ENCODE peak calls at places on chromosomes 6 and 20, in four cellular contexts. U, Y, F and N are unnamed samples.
A peak's percentile ranks its signal among the peaks of the same experiment; 100 is the strongest.

GRCh38 chr6:163118941-163119340 is 295.6 kb upstream of the QKI start:
- DNase-seq in U (no peak), Y (no peak), F (no peak), N (no peak)

GRCh38 chr6:41527721-41528408 is 18.3 kb upstream of the FOXP4 start:
- DNase-seq in U (no peak), Y (no peak), F (no peak), N (no peak)

GRCh38 chr20:58179432-58180099 is 48.9 kb downstream of the ANKRD60 start:
- DNase-seq in U (no peak), Y (peak; percentile 35), F (peak; percentile 87), N (peak; percentile 81)

GRCh38 chr20:40781979-40782378 is 92.9 kb upstream of the MAFB start:
- DNase-seq in U (no peak), Y (peak; percentile 74), F (no peak), N (no peak)

GRCh38 chr6:136226027-136226673 is 24.0 kb downstream of the MTFR2 start:
- DNase-seq in U (no peak), Y (peak; percentile 37), F (peak; percentile 83), N (peak; percentile 19)

GRCh38 chr6:88050140-88050818 is 2.6 kb downstream of the SPACA1 start:
- DNase-seq in U (no peak), Y (no peak), F (no peak), N (no peak)

GRCh38 chr6:2976571-2977085 is 5.3 kb upstream of the SERPINB6 start:
- DNase-seq in U (no peak), Y (no peak), F (no peak), N (no peak)

GRCh38 chr6:39190545-39191235 is 38.6 kb downstream of the KCNK5 start:
- DNase-seq in U (no peak), Y (no peak), F (peak; percentile 17), N (no peak)

GRCh38 chr6:142026471-142026870 is 106.3 kb upstream of the GJE1 start:
- DNase-seq in U (no peak), Y (no peak), F (no peak), N (no peak)

GRCh38 chr6:52741872-52742271 is 21.4 kb downstream of the GSTA2 start:
- DNase-seq in U (no peak), Y (no peak), F (no peak), N (no peak)

GRCh38 chr20:14877616-14878015 is 540.2 kb upstream of the FLRT3 start:
- DNase-seq in U (no peak), Y (no peak), F (no peak), N (no peak)

GRCh38 chr6:140571139-140571538 is 1196.7 kb upstream of the CITED2 start:
- DNase-seq in U (no peak), Y (no peak), F (no peak), N (no peak)

GRCh38 chr6:152635949-152636674 is 1.1 kb downstream of the SYNE1 start:
- DNase-seq in U (no peak), Y (no peak), F (no peak), N (no peak)

GRCh38 chr6:35602133-35602946 is 86.4 kb downstream of the FKBP5 start:
- DNase-seq in U (no peak), Y (peak; percentile 70), F (no peak), N (no peak)

GRCh38 chr6:140441256-140441655 is 1066.8 kb upstream of the CITED2 start:
- DNase-seq in U (no peak), Y (peak; percentile 46), F (no peak), N (no peak)

GRCh38 chr6:16136086-16136485 is 7.2 kb downstream of the MYLIP start:
- DNase-seq in U (no peak), Y (no peak), F (peak; percentile 51), N (no peak)

GRCh38 chr6:115753446-115753845 is 307.2 kb downstream of the FRK start:
- DNase-seq in U (no peak), Y (no peak), F (no peak), N (no peak)

GRCh38 chr6:135087803-135088202 is 33.2 kb upstream of the HBS1L start:
- DNase-seq in U (no peak), Y (peak; percentile 44), F (no peak), N (no peak)

GRCh38 chr6:3444276-3445088 is 12.4 kb downstream of the SLC22A23 start:
- DNase-seq in U (no peak), Y (no peak), F (no peak), N (no peak)

GRCh38 chr6:45737331-45738056 is 278.2 kb downstream of the CLIC5 start:
- DNase-seq in U (peak; percentile 77), Y (no peak), F (no peak), N (peak; percentile 13)

GRCh38 chr20:16551601-16552419 is 21.4 kb downstream of the KIF16B start:
- DNase-seq in U (no peak), Y (no peak), F (no peak), N (no peak)

GRCh38 chr6:119966484-119966883 is 616.9 kb upstream of the MAN1A1 start:
- DNase-seq in U (no peak), Y (no peak), F (peak; percentile 16), N (no peak)

GRCh38 chr20:47498606-47499005 is 3.1 kb upstream of the NCOA3 start:
- DNase-seq in U (no peak), Y (no peak), F (no peak), N (no peak)

GRCh38 chr6:154653853-154654252 is 79.4 kb upstream of the SCAF8 start:
- DNase-seq in U (no peak), Y (no peak), F (no peak), N (no peak)

GRCh38 chr6:111734068-111734825 is 128.6 kb upstream of the TRAF3IP2 start:
- DNase-seq in U (no peak), Y (no peak), F (no peak), N (no peak)

DNA sequence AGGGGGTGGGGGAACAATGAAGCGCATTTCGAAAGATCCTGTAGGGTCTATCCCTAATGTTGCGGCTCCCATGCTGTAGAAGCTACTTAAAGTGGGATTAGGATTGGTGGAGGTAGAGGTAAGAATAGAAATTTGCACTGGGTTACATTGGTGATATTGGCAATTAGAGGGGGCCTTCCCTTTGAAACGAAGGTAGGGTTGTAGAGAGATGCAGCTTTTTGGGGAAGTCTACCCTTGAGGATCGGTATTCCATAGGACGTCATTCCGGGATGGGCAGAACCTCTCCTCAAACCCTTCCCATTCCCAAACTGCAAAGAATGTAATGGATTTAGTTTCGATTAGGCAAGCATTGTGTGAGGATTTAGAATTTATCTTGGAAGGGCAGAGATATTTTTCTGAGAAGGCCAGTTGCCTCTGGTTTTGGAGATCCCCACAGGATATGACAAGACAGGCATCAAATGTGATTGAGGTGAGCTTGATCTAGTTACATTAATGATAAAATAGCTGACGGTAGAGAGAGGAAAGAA is 5.4 kb upstream of the ZNFX1 start:
- DNase-seq in U (no peak), Y (no peak), F (no peak), N (no peak)
- TF ChIP-seq POLR2AphosphoS5 in U (peak; percentile 40), Y (peak; percentile 45), F (peak; percentile 52), N (peak; percentile 34)

DNA sequence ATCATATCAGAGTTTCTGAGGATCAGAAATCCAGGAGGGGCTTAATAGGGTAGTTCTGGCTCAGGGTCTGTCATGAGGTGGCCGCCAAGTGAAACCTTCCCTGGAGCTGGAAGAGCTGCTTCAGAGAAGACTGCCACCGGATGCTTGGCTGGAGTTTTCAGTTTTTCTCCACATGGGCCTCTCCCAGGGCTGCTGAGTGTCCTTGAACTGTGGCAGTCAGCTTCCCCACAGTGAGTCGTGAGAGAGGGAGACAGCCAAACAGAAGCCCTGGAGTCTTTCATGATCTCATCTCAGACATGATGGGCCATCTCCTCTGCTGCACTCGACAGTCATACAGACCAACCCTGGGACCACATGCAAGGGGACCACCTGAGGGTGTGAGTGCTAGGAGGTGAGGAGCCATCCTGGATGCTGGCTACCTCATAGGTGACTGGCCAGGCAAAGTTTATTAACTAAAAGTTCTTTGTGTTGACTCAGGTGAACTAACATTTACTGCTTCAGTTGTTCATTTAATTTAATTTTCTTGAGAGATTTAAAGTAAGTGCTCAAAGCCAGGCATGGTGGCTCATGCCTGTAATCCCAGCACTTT is 71.5 kb downstream of the SHLD1 start:
- DNase-seq in U (no peak), Y (no peak), F (no peak), N (no peak)
- TF ChIP-seq SPI1 in U (no peak), Y (no peak), F (no peak), N (no peak)

GRCh38 chr6:7542065-7542877 is 800 bp downstream of the DSP start:
- DNase-seq in U (no peak), Y (no peak), F (no peak), N (peak; percentile 30)
- TF ChIP-seq POLR2AphosphoS5 in U (no peak), Y (no peak), F (no peak), N (no peak)

GRCh38 chr6:98977606-98978292 is 30.0 kb upstream of the FBXL4 start:
- DNase-seq in U (no peak), Y (no peak), F (no peak), N (no peak)
- TF ChIP-seq SPI1 in U (no peak), Y (no peak), F (no peak), N (no peak)